ENCODE peak calls at places on chromosomes 11 and 22, in seven cellular contexts. S is neuronal stem cell, C is H1, M is IMR-90, Y is H9, O is trophoblast cell, W is mesendoderm. I is an unnamed sample.

GRCh38 chr11:96620464-96621044 is 230.7 kb downstream of the JRKL start:
- DNase-seq in S (no peak), C (no peak), M (no peak), Y (no peak), O (no peak), W (no peak), I (no peak)

GRCh38 chr11:69035150-69035958 is 13.4 kb upstream of the TPCN2 start:
- DNase-seq in S (no peak), C (no peak), M (no peak), Y (no peak), O (no peak), W (no peak), I (no peak)

GRCh38 chr11:3340025-3340424 is 38.9 kb downstream of the ZNF195 start:
- DNase-seq in S (no peak), C (no peak), M (peak), Y (no peak), O (peak), W (peak), I (peak)

GRCh38 chr11:46332093-46332567 is 15.1 kb upstream of the DGKZ start:
- DNase-seq in S (no peak), C (no peak), M (no peak), Y (no peak), O (no peak), W (no peak), I (no peak)

GRCh38 chr11:69325446-69325845 is 31.5 kb downstream of the MYEOV start:
- DNase-seq in S (no peak), C (no peak), M (no peak), Y (peak), O (no peak), W (no peak), I (no peak)

GRCh38 chr11:11558826-11559225 is 63.0 kb downstream of the GALNT18 start:
- DNase-seq in S (no peak), C (no peak), M (no peak), Y (no peak), O (no peak), W (peak), I (no peak)

GRCh38 chr11:127114035-127114434 is 113.5 kb upstream of the KIRREL3 start:
- DNase-seq in S (no peak), C (no peak), M (no peak), Y (no peak), O (no peak), W (no peak), I (no peak)

GRCh38 chr11:12187399-12187798 is 77.0 kb downstream of the MICAL2 start:
- DNase-seq in S (no peak), C (no peak), M (peak), Y (no peak), O (no peak), W (no peak), I (peak)

GRCh38 chr11:107736546-107736945 is 24.7 kb upstream of the SLN start:
- DNase-seq in S (no peak), C (no peak), M (no peak), Y (no peak), O (no peak), W (no peak), I (no peak)

GRCh38 chr11:69007978-69008381 is 5.1 kb downstream of the MRGPRF start:
- DNase-seq in S (no peak), C (no peak), M (peak), Y (peak), O (no peak), W (no peak), I (peak)

GRCh38 chr11:25441432-25441831 is 890.5 kb upstream of the ANO3 start:
- DNase-seq in S (no peak), C (no peak), M (no peak), Y (no peak), O (no peak), W (no peak), I (no peak)

GRCh38 chr11:132496341-132496740 is 1036.0 kb downstream of the OPCML start:
- DNase-seq in S (no peak), C (no peak), M (no peak), Y (no peak), O (no peak), W (no peak), I (no peak)

GRCh38 chr22:20087319-20088262 is 7.5 kb downstream of the DGCR8 start:
- DNase-seq in S (no peak), C (no peak), M (no peak), Y (no peak), O (no peak), W (no peak), I (no peak)

GRCh38 chr11:8878771-8879170 is 32.2 kb upstream of the AKIP1 start:
- DNase-seq in S (no peak), C (no peak), M (no peak), Y (no peak), O (no peak), W (no peak), I (no peak)

GRCh38 chr11:115709297-115709696 is 205.1 kb upstream of the CADM1 start:
- DNase-seq in S (no peak), C (no peak), M (no peak), Y (no peak), O (no peak), W (no peak), I (no peak)

GRCh38 chr11:2804701-2805387 is 80.7 kb downstream of the CDKN1C start:
- DNase-seq in S (no peak), C (no peak), M (no peak), Y (peak), O (no peak), W (no peak), I (peak)

GRCh38 chr11:11703885-11704284 is 82.1 kb upstream of the GALNT18 start:
- DNase-seq in S (no peak), C (no peak), M (no peak), Y (no peak), O (no peak), W (no peak), I (no peak)

GRCh38 chr11:19605500-19606371 is 106.9 kb upstream of the NAV2 start:
- DNase-seq in S (no peak), C (no peak), M (peak), Y (no peak), O (no peak), W (no peak), I (peak)

GRCh38 chr11:61526956-61527731 is 18.6 kb downstream of the LRRC10B start:
- DNase-seq in S (no peak), C (no peak), M (no peak), Y (no peak), O (no peak), W (peak), I (no peak)
- H2BK120ac ChIP-seq in S (no peak), C (no peak), M (no peak), Y (no peak), O (no peak), W (no peak), I (no peak)

DNA sequence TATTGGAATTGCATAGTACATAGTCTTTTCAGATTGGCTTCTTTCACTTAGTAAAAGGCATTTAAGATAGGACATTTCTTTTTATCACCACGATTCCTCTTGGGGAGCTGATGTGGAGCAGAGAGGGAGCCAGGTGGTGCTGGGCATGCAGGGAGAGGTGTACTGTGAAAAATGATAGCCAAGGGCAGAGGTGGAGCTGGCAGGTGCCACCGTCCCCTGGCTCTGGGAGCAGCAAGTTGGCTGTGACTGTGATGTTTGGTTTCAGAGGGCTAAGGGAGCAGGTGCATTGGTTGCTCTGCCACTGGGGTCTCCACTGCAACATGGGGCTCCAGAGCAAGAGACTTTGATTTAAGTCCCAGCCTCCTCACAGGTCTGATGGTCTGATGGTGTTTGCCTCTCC is 16.5 kb downstream of the SGSM1 start:
- DNase-seq in S (no peak), C (no peak), M (no peak), Y (no peak), O (no peak), W (no peak), I (no peak)
- H4K8ac ChIP-seq in S (no peak), C (no peak), M (no peak), Y (no peak), O (no peak), W (no peak), I (no peak)

GRCh38 chr11:1174441-1175370 is 17.0 kb downstream of the MUC5AC start:
- DNase-seq in S (no peak), C (no peak), M (no peak), Y (no peak), O (no peak), W (no peak), I (no peak)

GRCh38 chr11:1177020-1177770 is 19.4 kb downstream of the MUC5AC start:
- DNase-seq in S (no peak), C (no peak), M (no peak), Y (no peak), O (no peak), W (no peak), I (no peak)

GRCh38 chr11:1175461-1176223 is 17.9 kb downstream of the MUC5AC start:
- DNase-seq in S (no peak), C (no peak), M (no peak), Y (no peak), O (no peak), W (no peak), I (no peak)

GRCh38 chr11:1177771-1178090 is 20.0 kb downstream of the MUC5AC start:
- DNase-seq in S (no peak), C (no peak), M (no peak), Y (no peak), O (no peak), W (no peak), I (no peak)

DNA sequence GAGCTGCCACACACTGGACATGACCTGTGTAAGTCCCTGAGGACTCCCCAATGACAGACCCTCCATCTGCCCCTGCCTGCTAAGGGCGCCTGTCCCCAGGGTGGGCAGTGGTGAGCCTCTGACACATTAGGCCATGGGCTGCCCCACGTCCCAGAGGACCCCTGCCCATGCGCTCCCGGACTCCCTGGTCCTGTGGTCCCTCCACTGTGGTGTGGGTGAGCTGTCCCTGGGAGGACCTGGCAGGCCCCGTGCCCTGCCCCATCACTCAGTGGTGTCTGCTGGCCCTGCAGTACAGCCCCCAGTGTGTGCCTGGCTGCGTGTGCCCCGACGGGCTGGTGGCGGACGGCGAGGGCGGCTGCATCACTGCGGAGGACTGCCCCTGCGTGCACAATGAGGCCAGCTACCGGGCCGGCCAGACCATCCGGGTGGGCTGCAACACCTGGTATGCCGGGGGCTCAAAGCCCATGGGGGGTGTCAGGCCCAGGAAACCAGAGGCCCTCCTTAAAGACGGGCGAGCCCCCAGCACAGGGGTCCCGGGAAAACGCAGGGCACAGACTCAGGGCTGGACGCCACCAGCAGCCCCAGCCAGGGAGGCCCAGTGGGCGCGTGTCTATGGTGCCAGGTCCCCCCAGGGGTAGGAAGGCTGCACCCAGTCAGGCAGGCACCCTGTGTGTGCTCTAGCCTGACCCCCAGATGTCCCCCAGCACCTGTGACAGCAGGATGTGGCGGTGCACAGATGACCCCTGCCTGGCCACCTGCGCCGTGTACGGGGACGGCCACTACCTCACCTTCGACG is 18.7 kb downstream of the MUC5AC start:
- DNase-seq in S (no peak), C (no peak), M (no peak), Y (no peak), O (no peak), W (no peak), I (no peak)
- H2BK120ac ChIP-seq in S (no peak), C (no peak), M (no peak), Y (no peak), O (no peak), W (no peak), I (no peak)

DNA sequence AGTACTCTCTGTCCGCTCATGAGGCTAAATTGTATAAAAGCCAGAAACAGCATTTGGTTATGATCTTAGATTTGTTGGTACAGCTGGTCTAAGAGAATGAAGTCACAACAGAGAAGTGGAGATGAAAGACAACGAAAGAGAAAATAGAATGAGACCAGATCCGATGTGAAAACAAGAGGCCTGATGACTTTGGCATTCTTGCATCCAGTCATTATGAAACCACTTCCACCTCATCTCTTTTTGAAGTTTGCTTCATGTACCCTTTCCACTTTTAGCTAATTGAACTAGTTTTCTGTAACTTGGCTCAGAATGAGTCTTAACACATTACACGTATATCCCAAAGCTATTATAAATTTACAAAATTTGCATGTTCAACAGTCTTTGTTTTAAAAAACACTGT is 1431.7 kb downstream of the LRRC4C start:
- DNase-seq in S (no peak), C (no peak), M (no peak), Y (no peak), O (no peak), W (no peak), I (no peak)
- H4K8ac ChIP-seq in S (no peak), C (no peak), M (no peak), Y (no peak), O (no peak), W (no peak), I (no peak)

GRCh38 chr22:29054251-29054767 is 7.3 kb downstream of the C22orf31 start:
- DNase-seq in S (no peak), C (no peak), M (no peak), Y (no peak), O (no peak), W (no peak), I (no peak)

GRCh38 chr22:29053048-29053702 is 8.5 kb downstream of the C22orf31 start:
- DNase-seq in S (no peak), C (no peak), M (no peak), Y (no peak), O (no peak), W (no peak), I (no peak)

GRCh38 chr22:29056472-29056871 is 5.2 kb downstream of the C22orf31 start:
- DNase-seq in S (no peak), C (no peak), M (no peak), Y (no peak), O (no peak), W (no peak), I (no peak)

GRCh38 chr22:29050457-29050856 is 11.2 kb downstream of the C22orf31 start:
- DNase-seq in S (no peak), C (no peak), M (no peak), Y (no peak), O (no peak), W (no peak), I (no peak)

GRCh38 chr22:29055192-29055830 is 6.3 kb downstream of the C22orf31 start:
- DNase-seq in S (no peak), C (no peak), M (no peak), Y (no peak), O (no peak), W (peak), I (no peak)
- H2BK120ac ChIP-seq in S (no peak), C (no peak), M (no peak), Y (no peak), O (no peak), W (no peak), I (no peak)

GRCh38 chr22:39414886-39415285 is 15.3 kb downstream of the TAB1 start:
- DNase-seq in S (no peak), C (no peak), M (no peak), Y (no peak), O (no peak), W (no peak), I (no peak)

GRCh38 chr22:39417641-39418040 is 18.1 kb downstream of the TAB1 start:
- DNase-seq in S (no peak), C (no peak), M (no peak), Y (no peak), O (no peak), W (no peak), I (no peak)

GRCh38 chr22:39416319-39416718 is 16.7 kb downstream of the TAB1 start:
- DNase-seq in S (no peak), C (no peak), M (no peak), Y (no peak), O (no peak), W (no peak), I (no peak)

GRCh38 chr22:39415506-39415905 is 15.9 kb downstream of the TAB1 start:
- DNase-seq in S (no peak), C (no peak), M (no peak), Y (no peak), O (no peak), W (no peak), I (no peak)

DNA sequence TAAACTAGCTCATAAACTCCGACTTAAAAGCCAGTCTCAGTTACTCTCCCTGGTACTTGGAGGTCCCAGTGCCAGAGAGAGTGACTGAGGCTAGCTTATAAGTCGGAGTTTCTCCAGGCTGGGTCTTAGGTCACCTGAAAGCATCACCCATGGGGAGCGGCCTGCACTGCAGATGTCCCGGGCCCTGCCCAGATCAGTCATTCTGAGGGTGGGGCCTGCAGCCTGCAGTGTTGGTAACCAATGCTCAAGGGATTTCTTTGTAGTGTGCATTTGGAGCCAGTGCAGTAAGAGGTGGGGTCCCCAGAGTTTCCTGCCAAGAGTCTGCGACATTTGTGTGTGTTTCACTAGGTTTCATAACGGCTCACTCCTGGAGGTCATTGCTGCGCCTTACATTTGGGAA is 14.8 kb downstream of the TAB1 start:
- DNase-seq in S (no peak), C (no peak), M (no peak), Y (no peak), O (no peak), W (no peak), I (no peak)
- H4K8ac ChIP-seq in S (no peak), C (no peak), M (no peak), Y (no peak), O (no peak), W (no peak), I (no peak)

DNA sequence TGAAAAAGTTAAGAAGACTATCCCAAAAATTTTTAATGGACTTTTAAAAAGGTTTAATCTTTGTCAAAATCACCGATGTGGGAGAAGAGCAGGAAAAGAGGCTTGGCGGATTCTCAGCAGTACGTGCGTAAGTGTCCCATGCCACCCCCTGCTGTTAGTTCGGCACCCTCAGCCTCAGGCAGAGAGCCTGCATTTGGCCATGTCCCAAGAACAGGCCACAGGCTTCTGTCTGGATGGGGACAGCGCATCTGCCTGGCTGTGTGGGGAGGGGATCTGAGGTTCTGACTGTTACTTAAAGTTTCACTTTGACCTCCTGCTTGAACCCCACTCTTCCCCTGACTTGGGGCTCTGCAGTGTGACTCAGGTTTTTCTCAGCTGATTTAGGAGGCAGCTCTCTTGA is 35.3 kb downstream of the EXT2 start:
- DNase-seq in S (no peak), C (no peak), M (no peak), Y (no peak), O (no peak), W (no peak), I (no peak)
- H2BK120ac ChIP-seq in S (no peak), C (no peak), M (no peak), Y (no peak), O (no peak), W (no peak), I (no peak)

GRCh38 chr11:104329043-104329442 is 165.1 kb upstream of the PDGFD start:
- DNase-seq in S (no peak), C (no peak), M (no peak), Y (no peak), O (no peak), W (no peak), I (no peak)
- H4K8ac ChIP-seq in S (no peak), C (no peak), M (no peak), Y (no peak), O (no peak), W (no peak), I (no peak)

I was measured in mesenchymal stem cell.